ENCODE peak calls at places on chromosomes 16 and 17, in five cellular contexts. V is fibroblast of lung, T is cardiac muscle cell, B is HCT116, A is suprapubic skin. X is an unnamed sample.
A peak's percentile ranks its signal among the peaks of the same experiment; 100 is the strongest.

GRCh38 chr16:11394593-11394960 is 49.3 kb downstream of the RMI2 start:
- DNase-seq in A (no peak), T (no peak), B (no peak), V (no peak), X (no peak)

GRCh38 chr16:27571433-27572306 is 21.7 kb downstream of the KATNIP start:
- DNase-seq in A (no peak), V (no peak), B (no peak), T (no peak), X (no peak)

GRCh38 chr16:75256871-75257343 is 5.5 kb upstream of the BCAR1 start:
- DNase-seq in A (no peak), V (peak; percentile 72), T (no peak), B (no peak), X (peak; percentile 85)

GRCh38 chr16:53752566-53752965 is 48.6 kb downstream of the FTO start:
- DNase-seq in V (no peak), A (no peak), T (no peak), B (no peak), X (no peak)

GRCh38 chr17:14428640-14429029 is 127.8 kb downstream of the HS3ST3B1 start:
- DNase-seq in T (no peak), B (no peak), V (no peak), A (no peak), X (no peak)

GRCh38 chr16:17340804-17341203 is 130.0 kb downstream of the XYLT1 start:
- DNase-seq in T (no peak), B (no peak), V (no peak), A (no peak), X (no peak)

GRCh38 chr17:42507671-42508070 is 28.4 kb upstream of the NAGLU start:
- DNase-seq in A (no peak), T (no peak), V (no peak), B (no peak), X (no peak)

GRCh38 chr17:82602986-82603385 is 45.3 kb downstream of the WDR45B start:
- DNase-seq in B (no peak), T (no peak), A (no peak), V (peak; percentile 43), X (no peak)

GRCh38 chr17:81244358-81245023 is 5.4 kb downstream of the NDUFAF8 start:
- DNase-seq in B (no peak), A (no peak), V (no peak), T (no peak), X (peak; percentile 15)

GRCh38 chr16:89388536-89388935 is 101.8 kb downstream of the ANKRD11 start:
- DNase-seq in T (no peak), B (no peak), V (no peak), A (no peak), X (no peak)

GRCh38 chr16:3187798-3188674 is at the start of gene OR1F1:
- DNase-seq in B (peak; percentile 81), A (no peak), T (peak; percentile 30), V (peak; percentile 77), X (peak; percentile 84)

GRCh38 chr17:68482576-68483001 is 25.3 kb upstream of the WIPI1 start:
- DNase-seq in A (no peak), B (no peak), T (no peak), V (no peak), X (no peak)

GRCh38 chr16:88928405-88929375 is 48.3 kb downstream of the CBFA2T3 start:
- DNase-seq in V (no peak), T (no peak), B (no peak), A (no peak), X (no peak)

GRCh38 chr16:19130385-19130784 is 16.6 kb downstream of the ITPRIPL2 start:
- DNase-seq in T (no peak), A (no peak), B (no peak), V (no peak), X (no peak)

GRCh38 chr17:75695141-75695829 is 26.0 kb upstream of the ITGB4 start:
- DNase-seq in V (peak; percentile 79), B (peak; percentile 87), A (no peak), T (no peak), X (peak; percentile 83)

GRCh38 chr16:4313563-4314531 is 2.0 kb upstream of the GLIS2 start:
- DNase-seq in B (peak; percentile 64), A (no peak), T (peak; percentile 61), V (peak; percentile 32), X (peak; percentile 57)

GRCh38 chr16:55444754-55445485 is 34.1 kb upstream of the MMP2 start:
- DNase-seq in A (no peak), T (peak; percentile 31), B (no peak), V (no peak), X (no peak)

GRCh38 chr16:79143026-79143425 is 457.5 kb downstream of the MAF start:
- DNase-seq in A (no peak), B (no peak), V (no peak), T (no peak), X (no peak)

GRCh38 chr17:37833237-37833859 is 88.5 kb upstream of the HNF1B start:
- DNase-seq in A (peak; percentile 60), T (no peak), V (peak; percentile 13), B (no peak), X (no peak)

GRCh38 chr16:46573008-46573833 is 48.0 kb downstream of the SHCBP1 start:
- DNase-seq in V (peak; percentile 47), B (no peak), A (no peak), T (no peak), X (peak; percentile 39)

GRCh38 chr17:82553210-82553930 is 33.8 kb downstream of the FOXK2 start:
- DNase-seq in T (no peak), B (no peak), V (no peak), A (no peak), X (no peak)

GRCh38 chr16:50096791-50097190 is 31.0 kb downstream of the HEATR3 start:
- DNase-seq in V (peak; percentile 81), T (no peak), A (no peak), B (no peak), X (peak; percentile 92)

GRCh38 chr16:23608194-23608593 is 12.1 kb upstream of the NDUFAB1 start:
- DNase-seq in B (no peak), A (no peak), V (peak; percentile 66), T (no peak), X (peak; percentile 35)

GRCh38 chr17:77233635-77234334 is 93.0 kb downstream of the SEC14L1 start:
- DNase-seq in T (no peak), A (no peak), V (peak; percentile 89), B (no peak), X (peak; percentile 72)

GRCh38 chr17:31541559-31541958 is 150.1 kb downstream of the RAB11FIP4 start:
- DNase-seq in T (peak; percentile 30), B (no peak), A (no peak), V (no peak), X (no peak)

GRCh38 chr17:68011199-68011665 is 15.0 kb upstream of the C17orf58 start:
- DNase-seq in V (no peak), A (no peak), T (peak; percentile 63), B (no peak), X (peak; percentile 42)

GRCh38 chr17:66994943-66995535 is 30.5 kb downstream of the CACNG4 start:
- DNase-seq in B (no peak), A (no peak), V (no peak), T (no peak), X (no peak)

GRCh38 chr16:3161235-3162018 is 26.6 kb upstream of the OR1F1 start:
- DNase-seq in T (no peak), B (no peak), V (no peak), A (no peak), X (no peak)

GRCh38 chr16:28098959-28099945 is 35.7 kb upstream of the GSG1L start:
- DNase-seq in A (peak; percentile 56), B (no peak), V (no peak), T (no peak), X (no peak)

DNA sequence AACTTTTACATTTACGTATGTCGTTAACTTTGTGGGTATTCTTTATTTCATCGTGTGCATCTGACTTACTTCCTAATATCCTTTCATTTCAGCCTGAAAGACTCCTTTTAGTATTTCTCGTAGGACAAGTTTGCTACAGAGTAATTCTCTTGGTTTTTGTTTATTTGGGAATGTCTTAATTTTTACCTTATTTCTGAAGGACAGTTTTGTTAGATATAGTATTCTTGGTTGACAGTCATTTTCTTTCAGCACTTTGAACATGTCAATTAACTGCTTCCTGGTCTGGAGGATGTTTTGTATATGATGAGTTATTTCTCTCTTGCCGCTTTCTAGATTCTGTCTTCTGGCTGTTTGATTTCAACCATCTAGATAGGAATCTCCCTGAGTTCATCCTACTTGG is 109.2 kb upstream of the NACA2 start:
- DNase-seq in T (no peak), A (no peak), V (no peak), B (no peak), X (peak; percentile 4)
- TF ChIP-seq CTCF in T (no peak), A (no peak), V (no peak), B (no peak), X (no peak)

GRCh38 chr17:57085448-57086068 is 512 bp downstream of the AKAP1 start:
- DNase-seq in T (peak; percentile 79), V (peak; percentile 36), A (peak; percentile 85), B (no peak), X (peak; percentile 28)

GRCh38 chr17:57088298-57088697 is 3.3 kb downstream of the AKAP1 start:
- DNase-seq in A (no peak), V (no peak), T (no peak), B (no peak), X (no peak)

GRCh38 chr17:57084361-57084801 is 665 bp upstream of the AKAP1 start:
- DNase-seq in B (no peak), V (no peak), A (no peak), T (no peak), X (no peak)

GRCh38 chr17:57086069-57086930 is 1.3 kb downstream of the AKAP1 start:
- DNase-seq in B (no peak), T (peak; percentile 45), V (peak; percentile 15), A (no peak), X (peak; percentile 58)

DNA sequence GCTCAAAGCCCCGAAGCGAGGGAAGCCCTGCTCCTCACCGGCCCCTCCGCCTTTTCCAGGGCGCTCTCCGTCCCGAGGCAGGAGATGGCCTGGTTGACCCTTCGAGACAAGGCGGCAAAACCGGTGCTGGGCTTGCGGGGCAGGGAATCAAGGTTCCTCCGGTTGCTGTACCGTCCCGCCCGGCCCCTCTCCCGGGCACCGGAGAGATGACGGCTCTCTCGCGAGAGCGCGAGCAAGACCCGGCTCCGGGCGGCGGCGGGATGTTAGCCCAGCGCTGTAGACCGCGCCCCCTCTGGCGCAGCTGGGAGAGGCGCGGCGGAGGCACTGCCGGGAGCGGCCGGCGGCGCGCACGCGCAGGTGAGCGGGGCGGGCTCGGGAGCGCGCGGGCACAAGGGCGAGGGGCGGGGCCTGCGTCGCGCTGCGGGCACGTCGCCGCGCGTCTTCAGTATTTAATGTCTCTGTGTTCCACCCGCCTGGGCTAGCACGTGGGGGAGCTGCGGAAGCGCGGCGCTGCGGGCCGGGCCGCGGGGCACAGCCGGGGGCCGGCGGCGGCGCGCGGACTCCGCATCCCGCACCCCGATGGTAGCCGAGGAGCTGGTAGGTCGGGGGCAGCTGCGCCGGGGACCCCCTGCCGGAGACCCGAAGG is at the start of gene AKAP1:
- DNase-seq in V (peak; percentile 88), T (peak; percentile 98), B (peak; percentile 91), A (peak; percentile 96), X (peak; percentile 99)
- TF ChIP-seq CTCF in V (no peak), T (no peak), B (no peak), A (no peak), X (no peak)

GRCh38 chr17:70168044-70168978 is 1.0 kb upstream of the KCNJ2 start:
- DNase-seq in A (peak; percentile 79), B (no peak), T (peak; percentile 66), V (peak; percentile 77), X (peak; percentile 86)
- TF ChIP-seq CTCF in A (no peak), B (peak; percentile 49), T (peak; percentile 75), V (peak; percentile 61), X (peak; percentile 64)

DNA sequence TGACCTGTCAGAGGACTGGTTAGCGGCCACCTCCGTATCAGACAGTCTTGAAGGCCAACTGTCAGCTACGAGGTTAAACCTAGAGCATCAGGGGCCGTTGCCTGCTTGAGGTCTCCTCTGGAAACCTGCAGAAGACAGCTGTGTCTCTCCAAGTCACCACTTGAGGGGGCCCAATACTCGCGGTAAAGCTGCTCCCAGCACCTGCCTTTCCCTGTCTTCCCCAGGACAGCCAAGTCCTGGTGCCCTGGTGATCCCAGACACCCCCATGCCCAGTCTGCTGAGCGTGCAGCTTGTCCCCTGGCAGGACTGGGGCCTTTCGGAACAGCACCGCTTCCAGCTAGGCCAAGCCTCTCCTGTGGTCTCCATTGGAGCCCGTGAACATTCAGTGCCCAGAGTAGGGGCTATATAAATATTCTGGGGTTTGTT is 80.1 kb downstream of the DNAH17 start:
- DNase-seq in V (peak; percentile 60), B (peak; percentile 75), T (peak; percentile 81), A (no peak), X (peak; percentile 86)
- TF ChIP-seq CTCF in V (peak; percentile 65), B (peak; percentile 89), T (peak; percentile 77), A (peak; percentile 56), X (peak; percentile 76)